ENCODE peak calls at places on chromosomes 4 and X, in six cellular contexts. One of them, this sample, is unnamed.

GRCh38 chr4:98996056-98996941 is 778 bp downstream of the METAP1 start:
- DNase-seq in fibroblast of mammary gland: peak; percentile 28
- DNase-seq in non-pigmented ciliary epithelial cell: no peak
- DNase-seq in GM04504: peak; percentile 4
- DNase-seq in left colon: peak; percentile 24
- DNase-seq in stimulated activated CD4-positive, alpha-beta T cell treated with anti-CD3 and anti-CD28 coated beads, Interleukin-15, amount 100 ng/mL, for 1 hour: peak; percentile 7
- DNase-seq in this sample: no peak

GRCh38 chr4:80322716-80323115 is 12.8 kb upstream of the CFAP299 start:
- DNase-seq in stimulated activated CD4-positive, alpha-beta T cell treated with anti-CD3 and anti-CD28 coated beads, Interleukin-15, amount 100 ng/mL, for 1 hour: no peak
- DNase-seq in fibroblast of mammary gland: peak; percentile 63
- DNase-seq in non-pigmented ciliary epithelial cell: no peak
- DNase-seq in GM04504: no peak
- DNase-seq in left colon: no peak
- DNase-seq in this sample: no peak

GRCh38 chr4:152513078-152513477 is 22.8 kb downstream of the FBXW7 start:
- DNase-seq in stimulated activated CD4-positive, alpha-beta T cell treated with anti-CD3 and anti-CD28 coated beads, Interleukin-15, amount 100 ng/mL, for 1 hour: no peak
- DNase-seq in fibroblast of mammary gland: no peak
- DNase-seq in left colon: no peak
- DNase-seq in non-pigmented ciliary epithelial cell: no peak
- DNase-seq in GM04504: no peak
- DNase-seq in this sample: no peak

GRCh38 chrX:124023838-124024238 is 62.3 kb downstream of the STAG2 start:
- DNase-seq in left colon: no peak
- DNase-seq in stimulated activated CD4-positive, alpha-beta T cell treated with anti-CD3 and anti-CD28 coated beads, Interleukin-15, amount 100 ng/mL, for 1 hour: no peak
- DNase-seq in fibroblast of mammary gland: peak; percentile 28
- DNase-seq in GM04504: peak; percentile 3
- DNase-seq in non-pigmented ciliary epithelial cell: no peak
- DNase-seq in this sample: no peak

GRCh38 chr4:41512139-41512538 is 25.8 kb upstream of the LIMCH1 start:
- DNase-seq in left colon: no peak
- DNase-seq in stimulated activated CD4-positive, alpha-beta T cell treated with anti-CD3 and anti-CD28 coated beads, Interleukin-15, amount 100 ng/mL, for 1 hour: no peak
- DNase-seq in fibroblast of mammary gland: no peak
- DNase-seq in GM04504: no peak
- DNase-seq in non-pigmented ciliary epithelial cell: no peak
- DNase-seq in this sample: no peak

GRCh38 chrX:42748067-42748850 is 29.7 kb downstream of the PPP1R2C start:
- DNase-seq in stimulated activated CD4-positive, alpha-beta T cell treated with anti-CD3 and anti-CD28 coated beads, Interleukin-15, amount 100 ng/mL, for 1 hour: no peak
- DNase-seq in GM04504: no peak
- DNase-seq in fibroblast of mammary gland: peak; percentile 53
- DNase-seq in non-pigmented ciliary epithelial cell: no peak
- DNase-seq in left colon: no peak
- DNase-seq in this sample: no peak

GRCh38 chr4:156888762-156889161 is 82.8 kb downstream of the PDGFC start:
- DNase-seq in stimulated activated CD4-positive, alpha-beta T cell treated with anti-CD3 and anti-CD28 coated beads, Interleukin-15, amount 100 ng/mL, for 1 hour: no peak
- DNase-seq in GM04504: peak; percentile 48
- DNase-seq in non-pigmented ciliary epithelial cell: peak; percentile 59
- DNase-seq in fibroblast of mammary gland: peak; percentile 86
- DNase-seq in left colon: no peak
- DNase-seq in this sample: no peak

GRCh38 chr4:120830204-120830603 is 92.3 kb downstream of the PRDM5 start:
- DNase-seq in stimulated activated CD4-positive, alpha-beta T cell treated with anti-CD3 and anti-CD28 coated beads, Interleukin-15, amount 100 ng/mL, for 1 hour: no peak
- DNase-seq in fibroblast of mammary gland: peak; percentile 49
- DNase-seq in left colon: no peak
- DNase-seq in GM04504: peak; percentile 36
- DNase-seq in non-pigmented ciliary epithelial cell: no peak
- DNase-seq in this sample: no peak

GRCh38 chr4:119632216-119632615 is 3.6 kb upstream of the PDE5A start:
- DNase-seq in GM04504: no peak
- DNase-seq in left colon: no peak
- DNase-seq in fibroblast of mammary gland: peak; percentile 54
- DNase-seq in stimulated activated CD4-positive, alpha-beta T cell treated with anti-CD3 and anti-CD28 coated beads, Interleukin-15, amount 100 ng/mL, for 1 hour: no peak
- DNase-seq in non-pigmented ciliary epithelial cell: no peak
- DNase-seq in this sample: no peak

GRCh38 chr4:32748498-32748897 is 2028.3 kb downstream of the PCDH7 start:
- DNase-seq in stimulated activated CD4-positive, alpha-beta T cell treated with anti-CD3 and anti-CD28 coated beads, Interleukin-15, amount 100 ng/mL, for 1 hour: no peak
- DNase-seq in fibroblast of mammary gland: peak; percentile 14
- DNase-seq in GM04504: no peak
- DNase-seq in non-pigmented ciliary epithelial cell: no peak
- DNase-seq in left colon: no peak
- DNase-seq in this sample: no peak